ENCODE peak calls at places on chromosomes 1 and 21, in five cellular contexts. R is brain microvascular endothelial cell, Z is epithelial cell of esophagus, I is neural progenitor cell, Y is WERI-Rb-1. E is an unnamed sample.

GRCh38 chr1:184022651-184023050 is 14.9 kb downstream of the COLGALT2 start:
- DNase-seq in R (no peak), Z (no peak), Y (no peak), I (no peak), E (no peak)

GRCh38 chr1:218699411-218699810 is 354.3 kb downstream of the TGFB2 start:
- DNase-seq in Y (no peak), R (no peak), I (no peak), Z (no peak), E (no peak)

GRCh38 chr1:233327938-233328660 is 575 bp downstream of the MAP3K21 start:
- DNase-seq in I (peak; percentile 61), R (no peak), Z (peak; percentile 54), Y (peak; percentile 39), E (no peak)

GRCh38 chr1:91827094-91828006 is 58.6 kb downstream of the TGFBR3 start:
- DNase-seq in Z (peak; percentile 87), R (no peak), I (no peak), Y (no peak), E (no peak)

GRCh38 chr1:189939967-189940366 is 537.7 kb downstream of the BRINP3 start:
- DNase-seq in I (no peak), R (no peak), Z (peak; percentile 19), Y (no peak), E (no peak)

GRCh38 chr1:9892563-9893528 is 17.2 kb downstream of the CTNNBIP1 start:
- DNase-seq in Z (peak; percentile 97), R (peak; percentile 72), Y (no peak), I (peak; percentile 65), E (no peak)

GRCh38 chr1:202618387-202619022 is 91.7 kb downstream of the SYT2 start:
- DNase-seq in R (peak; percentile 59), I (no peak), Y (no peak), Z (peak; percentile 72), E (no peak)

GRCh38 chr21:16942703-16943102 is 570.1 kb upstream of the CXADR start:
- DNase-seq in Y (peak; percentile 8), Z (peak; percentile 58), R (peak; percentile 20), I (peak; percentile 63), E (no peak)

GRCh38 chr1:205068001-205068400 is 16.3 kb downstream of the TMEM81 start:
- DNase-seq in Z (no peak), I (no peak), Y (peak; percentile 8), R (no peak), E (no peak)

GRCh38 chr1:1628656-1629429 is 3.1 kb upstream of the MMP23B start:
- DNase-seq in R (no peak), I (peak; percentile 44), Y (peak; percentile 10), Z (peak; percentile 41), E (no peak)

GRCh38 chr1:15457484-15458027 is 1.0 kb downstream of the CELA2A start:
- DNase-seq in I (no peak), Z (no peak), R (no peak), Y (no peak), E (no peak)

GRCh38 chr1:9145021-9145668 is 16.2 kb upstream of the GPR157 start:
- DNase-seq in Z (peak; percentile 71), I (no peak), R (peak; percentile 82), Y (no peak), E (no peak)

GRCh38 chr21:45990741-45991605 is 9.4 kb downstream of the COL6A1 start:
- DNase-seq in I (no peak), Z (no peak), R (no peak), Y (peak; percentile 7), E (no peak)

GRCh38 chr1:81174811-81175476 is 625.8 kb upstream of the ADGRL2 start:
- DNase-seq in I (no peak), Y (no peak), Z (peak; percentile 99), R (peak; percentile 30), E (no peak)

GRCh38 chr1:85502625-85503083 is 37.7 kb upstream of the DDAH1 start:
- DNase-seq in I (peak; percentile 69), Z (peak; percentile 71), Y (peak; percentile 59), R (peak; percentile 72), E (peak; percentile 45)

GRCh38 chr1:52002038-52002917 is 11.8 kb upstream of the RAB3B start:
- DNase-seq in Y (peak; percentile 71), R (peak; percentile 90), Z (peak; percentile 93), I (peak; percentile 90), E (peak; percentile 84)

GRCh38 chr1:196007763-196008162 is 600.5 kb downstream of the KCNT2 start:
- DNase-seq in R (no peak), I (no peak), Z (no peak), Y (no peak), E (no peak)

GRCh38 chr1:154935749-154936415 is 637 bp downstream of the PMVK start:
- DNase-seq in Z (no peak), R (no peak), I (no peak), Y (no peak), E (no peak)

GRCh38 chr1:47738560-47739182 is 258.5 kb downstream of the TRABD2B start:
- DNase-seq in Z (peak; percentile 49), Y (peak; percentile 46), I (peak; percentile 81), R (no peak), E (no peak)

GRCh38 chr1:157240495-157241184 is 102.4 kb upstream of the ETV3 start:
- DNase-seq in Y (no peak), I (no peak), R (no peak), Z (no peak), E (no peak)

GRCh38 chr1:44808938-44809917 is 905 bp downstream of the BTBD19 start:
- DNase-seq in Z (no peak), R (peak; percentile 77), Y (no peak), I (no peak), E (no peak)

GRCh38 chr1:55888685-55889317 is 673.6 kb upstream of the USP24 start:
- DNase-seq in I (no peak), Y (no peak), Z (no peak), R (no peak), E (no peak)

GRCh38 chr1:55894521-55894920 is 679.4 kb upstream of the USP24 start:
- DNase-seq in R (no peak), Z (no peak), I (no peak), Y (no peak), E (no peak)

GRCh38 chr1:55898191-55898590 is 681.2 kb downstream of the PLPP3 start:
- DNase-seq in I (no peak), R (peak; percentile 15), Z (peak; percentile 60), Y (no peak), E (peak; percentile 48)

GRCh38 chr1:55896210-55896609 is 681.0 kb upstream of the USP24 start:
- DNase-seq in I (no peak), R (no peak), Z (no peak), Y (no peak), E (no peak)

DNA sequence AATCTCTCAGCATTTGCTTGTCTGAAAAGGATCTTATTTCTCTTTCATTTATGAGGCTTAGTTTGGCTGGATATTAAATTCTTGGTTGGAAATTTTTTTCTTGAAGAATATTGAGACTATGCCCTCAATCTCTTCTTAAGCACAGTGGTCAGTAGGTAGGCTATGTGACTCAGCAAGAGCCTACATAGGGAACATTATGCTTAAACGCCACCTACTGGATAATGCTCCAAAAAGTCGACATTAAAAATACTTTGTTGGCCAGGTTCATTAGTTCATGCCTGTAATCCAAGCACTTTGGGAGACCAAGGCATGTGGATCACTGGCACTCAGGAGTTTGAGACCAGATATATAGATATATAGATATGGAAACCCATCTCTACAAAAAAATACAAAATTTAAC is 678.0 kb upstream of the USP24 start:
- DNase-seq in Y (peak; percentile 23), R (peak; percentile 53), I (peak; percentile 30), Z (peak; percentile 69), E (no peak)
- TF ChIP-seq CTCF in Y (peak; percentile 48), R (peak; percentile 50), I (peak; percentile 51), Z (peak; percentile 57), E (no peak)

DNA sequence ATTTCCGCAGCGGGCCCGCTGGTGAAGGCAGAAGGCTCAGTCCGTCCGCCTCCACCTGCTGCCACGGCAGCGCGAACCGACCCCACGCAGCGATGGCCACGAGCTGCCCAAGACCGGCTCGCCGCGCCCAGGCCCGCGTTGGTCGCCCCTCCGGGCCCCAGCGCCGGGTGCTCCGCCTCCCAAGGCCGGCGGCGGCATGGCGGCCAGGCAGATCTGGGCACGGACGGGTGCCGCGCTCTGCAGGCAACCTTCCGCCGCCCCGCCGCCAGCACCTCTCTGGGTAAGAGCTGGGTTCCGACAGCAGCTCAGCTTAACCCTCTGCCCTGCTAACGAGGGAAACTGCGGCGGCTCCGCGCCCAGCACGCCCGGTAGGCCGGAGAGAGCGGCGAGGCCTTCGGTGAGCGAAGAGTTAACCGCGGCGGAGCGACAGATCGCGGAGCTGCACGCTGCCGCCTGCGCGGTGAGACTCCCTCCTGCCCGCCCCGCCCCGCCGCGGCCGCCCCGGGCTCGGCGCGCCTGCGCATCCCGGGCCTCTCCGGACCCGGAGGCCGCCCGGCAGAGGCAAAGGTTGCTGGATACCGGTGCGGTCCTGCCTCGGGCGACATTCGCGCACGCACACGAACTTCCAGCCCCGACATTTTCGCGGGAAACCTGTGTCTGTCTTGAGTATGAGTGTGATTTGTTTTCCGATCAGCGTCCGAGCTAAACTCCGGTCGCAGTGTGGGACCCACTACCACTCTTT is at the start of gene C1orf53:
- DNase-seq in I (peak; percentile 96), R (peak; percentile 63), Y (peak; percentile 98), Z (peak; percentile 87), E (peak; percentile 63)
- TF ChIP-seq CTCF in I (no peak), R (no peak), Y (peak; percentile 1), Z (no peak), E (no peak)

DNA sequence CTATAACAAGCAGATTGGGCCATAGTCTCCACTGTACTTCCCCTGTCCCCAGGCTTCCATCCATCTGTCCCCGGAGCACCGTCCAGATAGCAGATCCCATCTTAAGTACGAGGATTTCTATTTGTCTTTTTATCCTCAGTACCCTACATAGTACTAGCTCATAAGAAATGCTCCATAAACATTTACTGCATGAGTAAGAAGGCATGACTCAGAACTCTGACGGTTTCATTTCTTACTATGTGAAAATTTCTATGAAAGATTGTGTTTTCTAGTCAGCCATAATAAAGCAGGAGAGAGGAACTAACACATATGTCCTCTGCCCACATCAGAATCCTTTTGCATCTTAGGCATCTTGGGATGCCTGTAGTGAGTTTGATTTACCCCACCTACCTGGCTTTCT is 49.5 kb downstream of the CHD1L start:
- DNase-seq in R (peak; percentile 63), Z (peak; percentile 65), Y (no peak), I (no peak), E (peak; percentile 23)
- TF ChIP-seq CTCF in R (no peak), Z (no peak), Y (no peak), I (no peak), E (no peak)

GRCh38 chr21:44265734-44266270 is 4.1 kb upstream of the DNMT3L start:
- DNase-seq in R (no peak), I (no peak), Y (no peak), Z (no peak), E (no peak)

GRCh38 chr21:44271558-44271957 is 9.9 kb upstream of the DNMT3L start:
- DNase-seq in Y (no peak), Z (no peak), R (no peak), I (no peak), E (no peak)

GRCh38 chr21:44263221-44263671 is 1.5 kb upstream of the DNMT3L start:
- DNase-seq in I (peak; percentile 80), R (no peak), Y (peak; percentile 87), Z (no peak), E (no peak)

GRCh38 chr21:44263768-44264167 is 2.1 kb upstream of the DNMT3L start:
- DNase-seq in Y (peak; percentile 92), R (no peak), I (peak; percentile 40), Z (no peak), E (no peak)

DNA sequence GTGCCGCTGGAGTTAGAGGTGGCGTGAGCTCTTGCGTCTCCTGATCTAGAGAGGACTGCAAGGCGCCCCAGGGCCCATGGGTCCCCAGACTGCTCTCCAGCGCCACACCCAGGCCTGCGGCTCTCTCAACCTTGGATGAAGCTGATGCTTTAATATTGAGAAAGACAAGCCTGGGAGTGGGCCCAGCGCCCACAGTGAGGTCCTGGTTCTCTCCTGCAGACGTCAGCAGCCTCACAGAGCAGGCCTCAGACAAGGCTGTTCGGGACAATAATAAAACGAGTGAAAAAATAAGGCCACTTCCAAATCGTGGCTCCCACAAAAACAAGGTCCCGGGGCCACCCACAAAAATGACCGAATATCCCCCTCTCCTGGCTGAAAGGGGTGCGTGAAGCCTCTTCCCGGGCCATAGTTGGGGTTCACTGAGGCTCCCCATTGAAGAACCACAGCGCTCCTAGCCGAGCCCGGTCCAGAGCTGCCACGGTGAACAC is 6.0 kb upstream of the DNMT3L start:
- DNase-seq in Z (no peak), I (peak; percentile 38), Y (peak; percentile 71), R (no peak), E (no peak)
- TF ChIP-seq CTCF in Z (peak; percentile 4), I (peak; percentile 35), Y (peak; percentile 59), R (no peak), E (peak; percentile 4)